ENCODE peak calls at places on chromosomes 5 and 9, in five cellular contexts. D is MCF 10A, A is OCI-LY7, Z is GM12865, G is progenitor cell of endocrine pancreas. Y is an unnamed sample.

GRCh38 chr9:109117856-109118801 is 1.6 kb downstream of the TMEM245 start:
- DNase-seq in D (peak; percentile 89), G (no peak), A (peak; percentile 52), Z (no peak), Y (peak; percentile 81)

GRCh38 chr5:135478938-135479337 is 26.8 kb upstream of the TIFAB start:
- DNase-seq in D (no peak), Z (no peak), A (no peak), G (no peak), Y (no peak)

GRCh38 chr9:76605271-76605670 is 146.3 kb downstream of the GCNT1 start:
- DNase-seq in Z (peak; percentile 22), G (no peak), A (peak; percentile 64), D (no peak), Y (no peak)

GRCh38 chr9:132694144-132694543 is 23.9 kb downstream of the GTF3C4 start:
- DNase-seq in A (peak; percentile 23), G (no peak), Z (peak; percentile 3), D (no peak), Y (peak; percentile 36)

GRCh38 chr9:93586290-93587057 is 10.1 kb downstream of the PHF2 start:
- DNase-seq in A (no peak), D (no peak), Z (no peak), G (no peak), Y (no peak)

GRCh38 chr5:115815006-115815692 is 1.3 kb downstream of the CDO1 start:
- DNase-seq in D (no peak), G (no peak), Z (no peak), A (no peak), Y (peak; percentile 13)

GRCh38 chr9:10226996-10227395 is 385.8 kb downstream of the PTPRD start:
- DNase-seq in Z (no peak), A (no peak), G (no peak), D (no peak), Y (no peak)

GRCh38 chr9:32247173-32247572 is 137.3 kb upstream of the ACO1 start:
- DNase-seq in Z (no peak), G (no peak), A (no peak), D (no peak), Y (no peak)

GRCh38 chr5:124649548-124650501 is 96.6 kb downstream of the ZNF608 start:
- DNase-seq in G (no peak), A (peak; percentile 98), D (peak; percentile 73), Z (peak; percentile 98), Y (peak; percentile 83)

GRCh38 chr5:79547429-79547822 is 33.5 kb upstream of the HOMER1 start:
- DNase-seq in A (no peak), D (no peak), G (no peak), Z (no peak), Y (no peak)

GRCh38 chr5:123708074-123708806 is 196.3 kb downstream of the CSNK1G3 start:
- DNase-seq in G (no peak), A (no peak), Z (no peak), D (peak; percentile 87), Y (no peak)

GRCh38 chr5:98767563-98767962 is 5.9 kb upstream of the RGMB start:
- DNase-seq in D (no peak), A (no peak), Z (no peak), G (no peak), Y (no peak)

GRCh38 chr5:115432691-115433090 is 111.9 kb downstream of the FEM1C start:
- DNase-seq in A (no peak), Z (no peak), D (no peak), G (no peak), Y (no peak)

GRCh38 chr5:136901-137300 is 44.9 kb downstream of the PLEKHG4B start:
- DNase-seq in D (peak; percentile 50), Z (no peak), G (no peak), A (no peak), Y (no peak)

GRCh38 chr5:81181576-81182316 is 51.4 kb upstream of the CKMT2 start:
- DNase-seq in G (no peak), D (no peak), A (no peak), Z (no peak), Y (no peak)

GRCh38 chr5:79853676-79854418 is 137.2 kb downstream of the MTX3 start:
- DNase-seq in A (no peak), G (no peak), D (peak; percentile 69), Z (no peak), Y (peak; percentile 75)

GRCh38 chr9:93127395-93127911 is 6.6 kb downstream of the NINJ1 start:
- DNase-seq in Z (no peak), D (no peak), A (no peak), G (no peak), Y (no peak)

GRCh38 chr5:10619649-10620048 is 55.8 kb downstream of the ANKRD33B start:
- DNase-seq in D (no peak), G (no peak), Z (no peak), A (no peak), Y (no peak)

GRCh38 chr5:83567741-83568530 is 96.4 kb downstream of the VCAN start:
- DNase-seq in G (no peak), D (peak; percentile 88), A (no peak), Z (no peak), Y (no peak)

GRCh38 chr9:69223605-69224004 is 49.5 kb downstream of the TJP2 start:
- DNase-seq in A (peak; percentile 31), D (peak; percentile 60), Z (peak; percentile 12), G (peak; percentile 18), Y (peak; percentile 4)

GRCh38 chr9:96302021-96302420 is at the start of gene HSD17B3:
- DNase-seq in G (no peak), A (no peak), Z (no peak), D (peak; percentile 15), Y (no peak)

GRCh38 chr5:53116597-53116996 is 7.0 kb upstream of the MOCS2 start:
- DNase-seq in G (no peak), D (no peak), Z (no peak), A (no peak), Y (no peak)

GRCh38 chr5:67774153-67774552 is 441.4 kb upstream of the PIK3R1 start:
- DNase-seq in Z (no peak), A (no peak), D (peak; percentile 71), G (no peak), Y (no peak)

GRCh38 chr5:51465165-51465564 is 81.9 kb downstream of the ISL1 start:
- DNase-seq in Z (no peak), A (no peak), D (no peak), G (no peak), Y (no peak)

GRCh38 chr9:76658510-76659231 is 105.6 kb upstream of the PCA3 start:
- DNase-seq in D (peak; percentile 60), Z (peak; percentile 63), G (no peak), A (peak; percentile 78), Y (no peak)

GRCh38 chr9:115117999-115118470 is at the start of gene TNC:
- DNase-seq in A (no peak), D (peak; percentile 93), Z (no peak), G (no peak), Y (no peak)

GRCh38 chr5:80967500-80968181 is 7.5 kb downstream of the RASGRF2 start:
- DNase-seq in Z (no peak), A (no peak), G (no peak), D (peak; percentile 96), Y (no peak)

GRCh38 chr5:133460172-133460758 is 152.1 kb downstream of the FSTL4 start:
- DNase-seq in Z (peak; percentile 49), D (peak; percentile 62), G (no peak), A (peak; percentile 52), Y (peak; percentile 65)

GRCh38 chr5:148991606-148992005 is 71.3 kb downstream of the SH3TC2 start:
- DNase-seq in A (no peak), Z (no peak), G (no peak), D (no peak), Y (no peak)

GRCh38 chr5:25441810-25442209 is 797.0 kb upstream of the CDH10 start:
- DNase-seq in G (no peak), A (no peak), Z (no peak), D (no peak), Y (no peak)

GRCh38 chr5:111142932-111143331 is 50.8 kb downstream of the WDR36 start:
- DNase-seq in D (peak; percentile 29), A (no peak), Z (no peak), G (no peak), Y (no peak)

GRCh38 chr5:140358738-140359310 is 1.2 kb upstream of the SLC4A9 start:
- DNase-seq in G (no peak), D (peak; percentile 61), A (no peak), Z (no peak), Y (no peak)
- TF ChIP-seq CTCF in G (peak; percentile 51), D (no peak), A (peak; percentile 33), Z (no peak), Y (no peak)

DNA sequence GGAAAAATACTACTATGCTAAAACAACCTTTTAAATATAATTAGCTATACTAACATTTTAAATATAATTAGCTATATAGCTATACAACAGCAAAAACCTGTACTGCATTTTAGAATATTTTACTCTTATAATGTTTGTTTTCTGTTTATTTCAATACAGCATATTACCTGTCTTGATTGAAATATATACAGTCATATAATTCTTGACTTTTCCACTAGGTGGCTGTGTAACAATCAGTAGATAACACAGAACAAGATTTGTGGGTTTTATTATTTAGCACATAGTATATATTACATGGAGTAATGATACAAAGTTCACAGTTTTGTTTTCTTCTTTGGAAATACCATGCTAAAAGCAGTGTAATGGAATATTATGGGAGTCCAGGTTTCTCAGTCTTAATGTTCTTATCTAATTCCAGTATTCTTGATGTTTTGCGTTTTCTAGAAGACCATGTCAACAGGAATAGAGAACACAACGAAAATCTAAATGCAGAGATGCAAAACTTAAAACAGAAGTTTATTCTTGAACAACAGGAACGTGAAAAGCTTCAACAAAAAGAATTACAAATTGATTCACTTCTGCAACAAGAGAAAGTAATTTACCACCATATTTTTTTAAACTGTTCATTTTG is 13.3 kb downstream of the HMMR start:
- DNase-seq in Z (peak; percentile 21), A (peak; percentile 21), G (no peak), D (peak; percentile 46), Y (no peak)
- TF ChIP-seq CTCF in Z (peak; percentile 24), A (peak; percentile 69), G (peak; percentile 31), D (peak; percentile 42), Y (no peak)

DNA sequence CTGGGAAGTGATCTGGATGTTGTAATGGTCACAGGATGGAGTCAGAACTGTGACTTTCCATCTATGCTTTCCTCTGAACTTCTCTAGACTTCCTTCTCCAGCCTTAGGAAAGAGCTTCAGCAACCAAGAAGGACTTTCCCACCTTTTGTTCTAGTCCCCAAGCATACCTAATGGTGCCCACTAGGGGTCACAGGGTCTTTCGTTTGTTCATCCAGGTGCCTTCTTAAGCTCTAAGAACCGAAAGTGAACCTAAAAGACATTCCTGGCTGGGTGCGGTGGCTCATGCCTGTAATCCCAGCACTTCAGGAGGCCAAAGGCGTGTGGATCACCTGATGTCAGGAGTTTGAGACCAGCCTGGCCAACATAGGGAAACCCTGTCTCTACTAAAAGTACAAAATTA is 1.8 kb upstream of the WNT8A start:
- DNase-seq in Z (peak; percentile 47), G (no peak), A (peak; percentile 47), D (no peak), Y (peak; percentile 7)
- TF ChIP-seq CTCF in Z (peak; percentile 32), G (peak; percentile 36), A (peak; percentile 59), D (no peak), Y (no peak)

GRCh38 chr9:12191630-12192029 is 501.6 kb upstream of the TYRP1 start:
- DNase-seq in D (no peak), Z (no peak), A (no peak), G (no peak), Y (no peak)

GRCh38 chr9:12195456-12195855 is 497.7 kb upstream of the TYRP1 start:
- DNase-seq in A (no peak), Z (no peak), D (no peak), G (no peak), Y (no peak)
- TF ChIP-seq CTCF in A (no peak), Z (no peak), D (no peak), G (no peak), Y (no peak)

GRCh38 chr9:117247271-117247670 is 167.6 kb downstream of the ASTN2 start:
- DNase-seq in A (peak; percentile 7), G (no peak), D (peak; percentile 50), Z (peak; percentile 3), Y (no peak)
- TF ChIP-seq CTCF in A (peak; percentile 62), G (peak; percentile 67), D (no peak), Z (peak; percentile 33), Y (no peak)